ENCODE peak calls at places on chromosomes 13 and 19, in ten cellular contexts. U is stomach; A is CD8-positive, alpha-beta memory T cell; E is BE2C; M is mucosa of descending colon; D is cardiac muscle cell; R is H1; Y is aorta; W is kidney; I is left lung. Q is an unnamed sample.

GRCh38 chr19:33879818-33880575 is 83.3 kb downstream of the KCTD15 start:
- DNase-seq in U (no peak), A (no peak), E (peak; percentile 33), M (no peak), D (no peak), R (no peak), Y (peak; percentile 71), W (peak; percentile 77), I (no peak), Q (no peak)

GRCh38 chr13:109332501-109333499 is 453.6 kb downstream of the IRS2 start:
- DNase-seq in U (peak; percentile 44), A (no peak), E (no peak), M (peak; percentile 51), D (no peak), R (no peak), Y (no peak), W (no peak), I (no peak), Q (no peak)

GRCh38 chr19:31166206-31166605 is 183.0 kb downstream of the TSHZ3 start:
- DNase-seq in U (no peak), A (no peak), E (no peak), M (no peak), D (no peak), R (no peak), Y (no peak), W (no peak), I (no peak), Q (no peak)

GRCh38 chr19:13299838-13300237 is 149.6 kb downstream of the IER2 start:
- DNase-seq in U (no peak), A (no peak), E (no peak), M (no peak), D (no peak), R (no peak), Y (no peak), W (no peak), I (no peak), Q (no peak)

GRCh38 chr19:3479177-3479818 is 1.0 kb downstream of the SMIM24 start:
- DNase-seq in U (peak; percentile 40), A (peak; percentile 53), E (peak; percentile 63), M (peak; percentile 63), D (peak; percentile 29), R (no peak), Y (no peak), W (no peak), I (no peak), Q (no peak)

GRCh38 chr19:7981199-7981598 is 24.2 kb downstream of the ELAVL1 start:
- DNase-seq in U (no peak), A (no peak), E (no peak), M (no peak), D (no peak), R (no peak), Y (no peak), W (no peak), I (no peak), Q (no peak)

GRCh38 chr13:50589139-50589538 is 254.4 kb downstream of the DLEU7 start:
- DNase-seq in U (no peak), A (no peak), E (peak; percentile 23), M (no peak), D (no peak), R (no peak), Y (no peak), W (no peak), I (no peak), Q (no peak)

GRCh38 chr19:55171440-55171839 is 5.0 kb upstream of the DNAAF3 start:
- DNase-seq in U (no peak), A (no peak), E (no peak), M (no peak), D (no peak), R (no peak), Y (no peak), W (no peak), I (no peak), Q (no peak)

GRCh38 chr13:94454906-94455305 is 24.6 kb downstream of the DCT start:
- DNase-seq in U (no peak), A (no peak), E (no peak), M (no peak), D (no peak), R (no peak), Y (no peak), W (no peak), I (no peak), Q (no peak)

GRCh38 chr13:32734511-32734910 is 148.3 kb downstream of the PDS5B start:
- DNase-seq in U (no peak), A (no peak), E (peak; percentile 43), M (no peak), D (peak; percentile 3), R (no peak), Y (no peak), W (no peak), I (no peak), Q (no peak)

GRCh38 chr19:28737021-28737525 is 475.9 kb downstream of the UQCRFS1 start:
- DNase-seq in U (no peak), A (peak; percentile 6), E (no peak), M (peak; percentile 29), D (peak; percentile 39), R (no peak), Y (no peak), W (no peak), I (no peak), Q (no peak)

GRCh38 chr13:22883961-22884360 is 296.8 kb upstream of the SGCG start:
- DNase-seq in U (no peak), A (no peak), E (no peak), M (no peak), D (no peak), R (no peak), Y (no peak), W (peak; percentile 71), I (no peak), Q (no peak)

GRCh38 chr19:9881720-9882119 is 46.6 kb downstream of the PIN1 start:
- DNase-seq in U (peak; percentile 31), A (no peak), E (no peak), M (peak; percentile 57), D (no peak), R (no peak), Y (no peak), W (no peak), I (no peak), Q (no peak)

GRCh38 chr19:5191091-5191490 is 149.5 kb downstream of the PTPRS start:
- DNase-seq in U (no peak), A (no peak), E (no peak), M (no peak), D (no peak), R (no peak), Y (no peak), W (no peak), I (no peak), Q (no peak)

GRCh38 chr19:46692918-46693722 is 23.8 kb downstream of the PRKD2 start:
- DNase-seq in U (no peak), A (no peak), E (no peak), M (no peak), D (no peak), R (no peak), Y (no peak), W (no peak), I (no peak), Q (no peak)

GRCh38 chr19:55097864-55098715 is 19.3 kb downstream of the PPP1R12C start:
- DNase-seq in U (no peak), A (no peak), E (no peak), M (no peak), D (no peak), R (no peak), Y (no peak), W (peak; percentile 39), I (peak; percentile 50), Q (peak; percentile 80)

GRCh38 chr19:15418112-15418587 is 638 bp downstream of the AKAP8L start:
- DNase-seq in U (no peak), A (no peak), E (peak; percentile 42), M (no peak), D (no peak), R (no peak), Y (no peak), W (no peak), I (no peak), Q (no peak)

GRCh38 chr13:98476538-98476966 is 100.4 kb downstream of the STK24 start:
- DNase-seq in U (peak; percentile 66), A (peak; percentile 76), E (no peak), M (peak; percentile 68), D (no peak), R (no peak), Y (no peak), W (peak; percentile 88), I (peak; percentile 88), Q (peak; percentile 76)

GRCh38 chr19:9128171-9128570 is 1.4 kb upstream of the OR7G3 start:
- DNase-seq in U (no peak), A (no peak), E (no peak), M (no peak), D (no peak), R (no peak), Y (no peak), W (no peak), I (no peak), Q (no peak)

GRCh38 chr19:1432507-1432887 is 5.7 kb upstream of the RPS15 start:
- DNase-seq in U (no peak), A (no peak), E (no peak), M (no peak), D (no peak), R (no peak), Y (no peak), W (peak; percentile 75), I (no peak), Q (no peak)
- H3K36me3 ChIP-seq in U (peaks cover 61% of the 10 kb centered on the region), A (peaks cover 15% of the 10 kb centered on the region), E (peaks cover 79% of the 10 kb centered on the region), M (peaks cover 8% of the 10 kb centered on the region), D (peaks cover 24% of the 10 kb centered on the region), R (peaks cover 28% of the 10 kb centered on the region), Y (no peaks in the 10 kb centered on the region), W (peaks cover 14% of the 10 kb centered on the region), I (peaks cover 83% of the 10 kb centered on the region), Q (peaks cover 80% of the 10 kb centered on the region)

GRCh38 chr19:6875218-6875617 is 12.2 kb upstream of the ADGRE1 start:
- DNase-seq in U (no peak), A (no peak), E (no peak), M (no peak), D (no peak), R (no peak), Y (no peak), W (no peak), I (no peak), Q (no peak)
- H3K9me3 ChIP-seq in U (no peaks in the 10 kb centered on the region), A (no peaks in the 10 kb centered on the region), E (no peaks in the 10 kb centered on the region), M (peaks cover 5% of the 10 kb centered on the region), D (no peaks in the 10 kb centered on the region), R (peaks cover 70% of the 10 kb centered on the region), Y (peaks cover 5% of the 10 kb centered on the region), W (peaks cover 3% of the 10 kb centered on the region), I (peaks cover 4% of the 10 kb centered on the region), Q (no peaks in the 10 kb centered on the region)

GRCh38 chr19:38090561-38090960 is 133.5 kb downstream of the DPF1 start:
- DNase-seq in U (no peak), A (no peak), E (no peak), M (no peak), D (no peak), R (no peak), Y (no peak), W (no peak), I (no peak), Q (no peak)
- H3K36me3 ChIP-seq in U (peaks cover 8% of the 10 kb centered on the region), A (no peaks in the 10 kb centered on the region), E (no peaks in the 10 kb centered on the region), M (peaks cover 4% of the 10 kb centered on the region), D (no peaks in the 10 kb centered on the region), R (no peaks in the 10 kb centered on the region), Y (peaks cover 2% of the 10 kb centered on the region), W (no peaks in the 10 kb centered on the region), I (peaks cover 23% of the 10 kb centered on the region), Q (peaks cover 25% of the 10 kb centered on the region)

DNA sequence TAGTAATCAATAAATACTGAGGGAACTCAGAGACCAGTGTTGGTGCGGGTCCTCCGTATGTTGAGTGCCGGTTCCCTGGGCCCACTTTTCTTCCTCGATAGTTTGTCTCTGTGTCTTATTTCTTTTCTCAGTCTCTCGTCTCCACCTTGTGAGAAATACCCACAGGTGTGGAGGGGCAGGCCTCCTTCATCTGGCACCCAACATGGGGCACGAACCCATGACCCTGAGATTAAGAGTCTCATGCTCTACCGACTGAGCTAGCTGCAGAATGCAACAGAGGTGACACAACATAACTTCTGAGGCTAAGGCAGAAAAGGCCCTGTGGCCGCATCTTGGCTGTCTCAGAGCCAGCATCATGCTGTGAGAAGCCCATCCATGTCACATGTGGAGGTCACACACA is 5.3 kb upstream of the ZNF613 start:
- DNase-seq in U (no peak), A (no peak), E (no peak), M (no peak), D (no peak), R (no peak), Y (no peak), W (no peak), I (no peak), Q (no peak)
- H3K9me3 ChIP-seq in U (peaks cover 27% of the 10 kb centered on the region), A (peaks cover 53% of the 10 kb centered on the region), E (peaks cover 4% of the 10 kb centered on the region), M (peaks cover 83% of the 10 kb centered on the region), D (peaks cover 4% of the 10 kb centered on the region), R (peaks cover 82% of the 10 kb centered on the region), Y (peaks cover 30% of the 10 kb centered on the region), W (peaks cover 39% of the 10 kb centered on the region), I (peaks cover 92% of the 10 kb centered on the region), Q (peaks cover 32% of the 10 kb centered on the region)

Q was measured in upper lobe of right lung.